ENCODE peak calls at places on chromosomes 1 and 21, in four cellular contexts. Q, J, R and C are unnamed samples.

GRCh38 chr1:116855220-116855619 is 54.5 kb upstream of the PTGFRN start:
- DNase-seq in J (no peak), R (no peak), Q (no peak), C (no peak)

GRCh38 chr1:174556392-174556791 is 108.6 kb downstream of the GPR52 start:
- DNase-seq in J (peak), R (no peak), Q (no peak), C (no peak)

GRCh38 chr1:94935059-94935458 is 8.1 kb upstream of the CNN3 start:
- DNase-seq in Q (no peak), R (no peak), J (no peak), C (no peak)

GRCh38 chr1:115436596-115436995 is 98.5 kb upstream of the NGF start:
- DNase-seq in J (no peak), Q (no peak), R (no peak), C (no peak)

GRCh38 chr1:73644198-73644597 is 553.8 kb downstream of the LRRIQ3 start:
- DNase-seq in R (no peak), J (no peak), Q (no peak), C (no peak)

GRCh38 chr1:111045033-111045722 is 81.5 kb upstream of the LRIF1 start:
- DNase-seq in R (no peak), Q (no peak), J (no peak), C (no peak)

GRCh38 chr1:180581635-180582039 is 22.9 kb downstream of the OVAAL start:
- DNase-seq in J (peak), Q (no peak), R (peak), C (no peak)

GRCh38 chr1:51541313-51542050 is 22.4 kb upstream of the EPS15 start:
- DNase-seq in Q (no peak), R (peak), J (no peak), C (no peak)

GRCh38 chr1:218380125-218380977 is 35.2 kb downstream of the TGFB2 start:
- DNase-seq in R (no peak), Q (peak), J (peak), C (no peak)

GRCh38 chr1:156114919-156115513 is 505 bp downstream of the LMNA start:
- DNase-seq in R (peak), J (no peak), Q (no peak), C (no peak)

GRCh38 chr1:34924759-34925555 is 4.5 kb downstream of the DLGAP3 start:
- DNase-seq in Q (peak), R (peak), J (peak), C (no peak)

GRCh38 chr1:158969855-158970254 is 38.5 kb downstream of the PYHIN1 start:
- DNase-seq in Q (no peak), J (no peak), R (no peak), C (no peak)

GRCh38 chr21:34771512-34772028 is 102.8 kb downstream of the CLIC6 start:
- DNase-seq in R (peak), Q (peak), J (peak), C (no peak)

GRCh38 chr1:16191916-16192545 is 20.4 kb downstream of the ARHGEF19 start:
- DNase-seq in R (no peak), Q (no peak), J (no peak), C (no peak)

GRCh38 chr1:208654241-208654640 is 410.1 kb upstream of the PLXNA2 start:
- DNase-seq in J (no peak), R (peak), Q (peak), C (no peak)

GRCh38 chr1:89546934-89547562 is 22.4 kb downstream of the LRRC8B start:
- DNase-seq in R (no peak), J (no peak), Q (no peak), C (no peak)

GRCh38 chr1:94079056-94079990 is 41.6 kb downstream of the ABCA4 start:
- DNase-seq in Q (no peak), J (no peak), R (no peak), C (no peak)

GRCh38 chr1:54883349-54884102 is 3.5 kb downstream of the DHCR24 start:
- DNase-seq in J (peak), R (no peak), Q (no peak), C (no peak)

GRCh38 chr1:208951908-208952307 is 631.6 kb upstream of the CAMK1G start:
- DNase-seq in J (no peak), R (no peak), Q (no peak), C (no peak)

GRCh38 chr1:24284156-24284471 is 35.0 kb upstream of the GRHL3 start:
- DNase-seq in Q (peak), R (no peak), J (no peak), C (no peak)

GRCh38 chr1:204578867-204579664 is 62.9 kb downstream of the MDM4 start:
- DNase-seq in R (no peak), Q (no peak), J (no peak), C (peak)

GRCh38 chr21:17576080-17576835 is 36.4 kb downstream of the BTG3 start:
- DNase-seq in R (no peak), J (no peak), Q (no peak), C (no peak)

GRCh38 chr1:42122408-42122807 is 30.8 kb upstream of the GUCA2B start:
- DNase-seq in R (no peak), Q (no peak), J (no peak), C (no peak)

DNA sequence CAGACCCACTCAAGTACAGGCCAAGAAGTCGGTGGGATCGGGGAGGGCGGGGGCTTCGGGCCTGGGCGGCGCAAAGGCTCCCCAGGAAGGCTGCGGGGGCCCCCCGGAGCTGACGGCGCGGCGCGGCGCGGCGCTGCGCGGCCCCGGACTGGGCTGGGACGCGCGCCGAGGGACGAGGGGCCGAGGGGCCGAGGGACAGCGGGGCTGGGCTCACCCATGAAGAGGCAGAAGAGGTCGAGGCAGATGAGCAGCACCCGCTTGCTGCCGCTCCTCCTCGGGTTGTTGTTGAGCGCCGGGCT is 750 bp downstream of the PLPP3 start:
- DNase-seq in R (no peak), J (no peak), Q (peak), C (no peak)
- TF ChIP-seq ELK1 in R (no peak), J (no peak), Q (no peak), C (no peak)

DNA sequence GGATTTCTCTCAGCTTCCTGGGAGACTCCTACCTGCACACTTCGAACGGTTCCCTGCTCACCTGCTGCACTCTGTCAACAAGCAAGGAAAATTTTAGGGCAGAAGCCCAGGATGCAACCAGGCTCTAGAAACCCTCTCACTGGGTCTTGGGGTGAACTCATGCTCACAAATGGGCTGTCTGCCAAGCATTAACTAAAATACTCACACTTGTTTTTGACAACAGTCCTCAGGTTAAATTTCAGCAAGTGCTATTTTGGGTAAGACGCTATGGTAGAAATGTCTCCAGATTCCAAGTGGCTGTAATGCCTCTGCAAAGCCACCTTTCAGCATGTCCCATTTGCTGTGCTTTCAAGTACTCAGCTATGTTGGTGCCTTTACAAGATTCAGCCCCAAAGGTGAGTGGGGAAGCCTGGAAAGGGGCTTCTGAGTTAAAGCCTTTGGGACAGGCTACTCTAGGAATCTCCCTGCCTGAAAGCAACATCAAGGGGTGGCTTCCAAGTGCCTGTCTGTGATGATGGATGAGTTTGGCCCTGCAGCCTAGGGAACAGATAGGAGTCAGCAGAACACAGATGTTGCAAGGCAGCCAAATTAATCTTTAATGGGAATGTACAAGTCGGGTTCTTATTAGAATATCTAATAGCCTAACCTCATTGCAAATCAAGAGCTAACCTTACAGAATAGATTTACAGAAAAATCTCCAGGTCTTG is 211.9 kb upstream of the SPAG17 start:
- DNase-seq in R (no peak), J (no peak), Q (no peak), C (no peak)
- TF ChIP-seq ELK1 in R (no peak), J (no peak), Q (no peak), C (no peak)

DNA sequence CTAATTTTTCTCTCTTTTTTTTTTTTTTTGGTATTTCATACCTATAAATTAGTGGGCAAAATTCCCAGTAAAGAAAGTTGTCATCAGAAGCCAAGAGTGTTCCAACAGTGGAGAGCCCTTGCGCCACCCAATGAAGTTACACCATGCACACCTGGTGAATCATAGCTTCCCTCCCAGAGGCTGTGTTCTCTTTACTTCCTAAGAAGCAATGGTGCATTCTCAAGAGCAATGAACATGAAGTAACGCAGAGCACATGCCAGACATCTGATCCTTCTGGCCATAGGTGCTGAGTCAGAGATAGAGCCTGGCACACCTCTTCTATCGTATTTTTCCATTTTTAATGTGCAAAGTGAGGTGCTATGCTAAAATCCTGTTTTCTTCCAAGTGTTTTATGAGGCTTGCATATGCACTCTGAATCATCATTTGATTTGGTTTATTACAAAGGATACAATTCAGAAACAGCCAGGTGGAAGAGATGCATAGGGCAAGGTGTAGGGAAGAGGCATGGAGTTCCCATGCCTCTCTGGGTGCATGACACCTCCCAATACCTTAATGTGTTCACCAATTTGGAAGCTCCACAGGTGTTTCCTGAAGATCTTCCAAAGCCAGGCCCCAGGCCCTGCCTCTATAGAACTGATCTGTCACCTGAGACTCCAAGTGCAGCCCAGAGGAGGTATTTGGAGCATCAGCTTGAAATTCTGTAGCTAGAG is 408.0 kb downstream of the SIPA1L2 start:
- DNase-seq in J (peak), Q (peak), R (no peak), C (no peak)
- TF ChIP-seq ELK1 in J (no peak), Q (no peak), R (no peak), C (no peak)

GRCh38 chr1:153773004-153773921 is 1.9 kb upstream of the SLC27A3 start:
- DNase-seq in R (no peak), J (no peak), Q (no peak), C (no peak)
- TF ChIP-seq ELK1 in R (no peak), J (no peak), Q (no peak), C (no peak)

DNA sequence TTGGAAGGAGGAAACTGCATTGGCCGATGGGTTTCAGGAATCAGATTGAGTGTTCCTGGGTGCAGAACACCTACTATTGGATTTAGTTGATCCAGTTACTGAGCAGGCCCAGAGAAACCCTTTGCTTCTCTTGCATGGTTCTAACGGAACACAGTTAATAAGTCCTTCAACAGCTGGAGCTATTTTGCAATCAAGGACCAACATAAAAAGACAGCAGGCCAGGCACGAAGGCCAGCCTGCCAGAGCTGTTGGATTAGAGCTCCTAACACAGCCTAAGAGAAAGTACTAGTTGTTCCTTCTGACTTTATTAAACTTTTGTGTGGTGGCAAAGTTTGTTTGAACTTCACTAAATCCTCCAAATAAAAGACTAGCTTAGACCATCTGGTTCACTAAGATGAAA is 148.0 kb upstream of the LMO4 start:
- DNase-seq in R (no peak), J (no peak), Q (no peak), C (no peak)
- TF ChIP-seq ELK1 in R (no peak), J (no peak), Q (no peak), C (no peak)

GRCh38 chr21:45330075-45330781 is 42.5 kb upstream of the POFUT2 start:
- DNase-seq in Q (peak), R (no peak), J (peak), C (no peak)
- TF ChIP-seq ELK1 in Q (no peak), R (no peak), J (no peak), C (no peak)

GRCh38 chr1:200415693-200416593 is 6.1 kb upstream of the ZNF281 start:
- DNase-seq in J (peak), R (no peak), Q (peak), C (no peak)
- TF ChIP-seq ELK1 in J (no peak), R (no peak), Q (no peak), C (no peak)

DNA sequence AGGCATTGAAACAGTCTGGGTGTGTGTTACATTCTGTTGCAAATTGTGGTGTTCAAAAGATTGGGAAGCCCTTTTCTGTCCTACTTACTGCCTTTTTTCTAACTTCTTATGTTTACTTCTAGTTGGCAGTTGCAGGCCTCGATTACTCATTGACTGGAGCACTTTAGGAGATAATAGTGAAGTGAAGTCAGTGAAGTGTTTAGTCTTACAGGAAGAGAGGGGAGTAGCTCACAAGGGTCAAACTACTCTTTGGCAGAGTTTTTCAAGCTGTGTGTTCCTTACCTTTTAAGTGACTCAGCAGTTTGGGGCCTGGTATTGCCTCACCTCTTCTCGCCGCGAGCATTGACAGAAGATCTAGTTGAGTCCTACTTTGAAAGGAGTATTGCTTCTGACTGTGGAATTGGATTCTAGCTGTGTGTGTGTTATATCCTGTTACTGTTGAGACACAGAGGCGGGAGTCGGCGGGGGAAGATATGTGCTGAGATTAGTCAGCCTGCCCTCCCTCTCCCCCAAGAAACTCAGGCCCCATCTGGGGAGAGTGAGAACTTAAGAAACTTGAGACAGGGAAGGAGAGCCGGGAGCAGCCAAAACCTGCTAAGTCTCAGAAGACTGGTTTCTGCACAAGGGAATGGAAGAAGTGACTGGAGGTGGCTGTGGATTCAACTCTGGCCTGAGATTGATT is 19.3 kb downstream of the AHCYL1 start:
- DNase-seq in J (peak), R (peak), Q (peak), C (peak)
- TF ChIP-seq ELK1 in J (no peak), R (no peak), Q (no peak), C (no peak)

DNA sequence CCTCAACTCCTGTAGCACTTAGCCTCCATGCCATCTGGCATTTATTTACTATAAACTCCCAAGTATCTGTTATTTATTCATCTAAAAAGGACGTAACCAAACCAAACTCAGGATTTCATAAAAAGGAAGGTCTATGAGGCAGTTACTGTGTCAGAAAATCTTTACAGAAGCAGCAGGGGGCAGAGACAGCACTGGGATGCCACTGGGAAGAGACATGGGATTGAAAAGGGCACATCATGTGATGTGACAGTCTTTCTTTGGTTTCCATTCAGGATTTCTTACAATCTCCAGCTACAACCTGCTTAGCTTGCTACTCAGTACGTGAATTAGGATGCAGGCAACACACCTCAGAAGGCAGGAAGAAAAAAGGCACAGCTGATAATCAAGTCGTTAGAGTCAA is 31.2 kb downstream of the SPRTN start:
- DNase-seq in J (no peak), Q (no peak), R (no peak), C (no peak)
- TF ChIP-seq ELK1 in J (no peak), Q (no peak), R (no peak), C (no peak)

DNA sequence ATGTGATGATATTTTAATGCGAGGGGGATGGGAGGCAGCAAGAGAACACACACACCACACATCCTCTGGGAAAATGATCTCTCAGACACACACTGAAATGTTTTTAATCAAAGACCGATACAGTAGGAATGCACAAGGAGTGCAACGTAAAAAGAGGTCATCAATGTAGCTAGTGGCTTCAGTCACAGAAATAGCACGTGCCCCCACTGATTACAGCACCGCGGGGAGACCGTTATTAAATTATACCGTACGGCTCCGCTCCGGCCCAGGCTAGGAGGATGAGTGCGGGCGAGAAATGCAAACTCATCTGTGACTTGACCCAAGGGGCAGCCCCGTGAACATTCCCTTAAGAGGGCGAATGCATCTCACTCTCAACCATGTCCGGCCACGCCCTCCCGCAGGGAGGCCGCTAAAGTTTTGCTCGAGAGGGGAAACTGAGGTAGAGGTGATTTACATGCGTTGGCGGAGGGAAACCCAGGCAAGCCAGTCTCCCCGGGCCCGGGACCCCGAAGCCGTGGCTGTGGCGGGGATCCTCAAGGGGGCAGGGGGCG is 552 bp downstream of the UBR4 start:
- DNase-seq in Q (peak), R (peak), J (peak), C (no peak)
- TF ChIP-seq ELK1 in Q (no peak), R (no peak), J (no peak), C (no peak)